ENCODE peak calls at places on chromosome 19, in seven cellular contexts. Q, A, H, N, T, B and I are unnamed samples.

GRCh38 chr19:37867831-37868230 is 38.6 kb downstream of the WDR87 start:
- DNase-seq in N (no peak), B (no peak), Q (no peak), A (no peak), H (no peak), T (no peak), I (no peak)

GRCh38 chr19:10518444-10519361 is 1.5 kb upstream of the S1PR5 start:
- DNase-seq in Q (no peak), H (no peak), N (no peak), T (no peak), B (no peak), A (peak), I (no peak)

GRCh38 chr19:940591-941291 is 14.9 kb downstream of the ARID3A start:
- DNase-seq in A (peak), N (no peak), H (peak), Q (no peak), B (peak), T (peak), I (no peak)

GRCh38 chr19:48890551-48890950 is 8.0 kb downstream of the TULP2 start:
- DNase-seq in H (no peak), T (no peak), A (no peak), N (no peak), B (no peak), Q (no peak), I (no peak)

GRCh38 chr19:422213-422916 is 13.4 kb upstream of the C2CD4C start:
- DNase-seq in A (no peak), B (no peak), T (no peak), N (no peak), Q (no peak), H (no peak), I (no peak)

GRCh38 chr19:38849746-38850230 is at the start of gene HNRNPL:
- DNase-seq in B (no peak), Q (no peak), T (peak), A (no peak), N (peak), H (no peak), I (peak)

GRCh38 chr19:54247106-54247930 is 4.7 kb upstream of the LILRA6 start:
- DNase-seq in A (no peak), T (no peak), B (no peak), Q (no peak), H (no peak), N (no peak), I (no peak)

GRCh38 chr19:38003427-38004099 is 96.6 kb downstream of the SIPA1L3 start:
- DNase-seq in Q (no peak), N (peak), H (peak), B (peak), A (peak), T (peak), I (peak)

GRCh38 chr19:48533770-48534169 is 18.2 kb upstream of the SULT2B1 start:
- DNase-seq in Q (no peak), T (no peak), H (no peak), B (no peak), A (no peak), N (no peak), I (no peak)

GRCh38 chr19:5093953-5094718 is 125.2 kb downstream of the KDM4B start:
- DNase-seq in N (peak), H (no peak), B (no peak), A (no peak), Q (no peak), T (no peak), I (no peak)

DNA sequence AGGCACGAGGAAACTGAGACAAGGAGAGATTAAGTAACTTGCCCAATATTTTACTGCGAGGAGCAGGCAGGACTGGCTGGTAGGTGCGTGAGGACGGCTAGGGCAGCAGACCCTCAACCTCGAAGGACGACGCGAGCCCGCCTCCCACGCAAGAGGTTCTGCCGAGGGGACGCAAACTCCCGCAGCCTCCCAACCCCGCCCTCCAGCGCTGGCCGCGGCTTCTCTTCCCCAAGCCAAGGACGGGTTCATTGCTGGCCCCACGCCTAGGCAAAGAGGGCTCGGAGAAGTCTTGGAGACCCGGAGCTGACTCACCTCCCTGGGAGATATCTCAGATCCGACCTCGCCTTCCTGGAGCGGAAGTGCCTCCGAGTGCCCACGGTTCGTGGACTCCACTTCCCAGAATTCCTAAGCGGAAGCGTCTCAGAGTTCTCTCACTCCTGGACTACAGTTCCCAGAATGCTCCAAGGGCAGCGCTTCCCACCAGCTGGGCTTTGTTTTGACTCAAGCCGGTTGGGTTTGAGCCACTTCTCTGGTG is at the start of gene ZNF235:
- DNase-seq in Q (peak), T (peak), A (peak), N (peak), B (peak), H (peak), I (peak)
- TF ChIP-seq CTCF in Q (no peak), T (no peak), A (no peak), N (no peak), B (no peak), H (no peak), I (no peak)

GRCh38 chr19:30520735-30521479 is 148.7 kb downstream of the ZNF536 start:
- DNase-seq in H (no peak), B (no peak), N (no peak), T (no peak), A (no peak), Q (no peak), I (no peak)
- TF ChIP-seq CTCF in H (no peak), B (no peak), N (no peak), T (no peak), A (no peak), Q (no peak), I (no peak)

GRCh38 chr19:40528533-40529092 is 48.1 kb upstream of the SHKBP1 start:
- DNase-seq in T (no peak), H (no peak), Q (no peak), A (no peak), B (no peak), N (no peak), I (no peak)

GRCh38 chr19:40528078-40528477 is 48.6 kb upstream of the SHKBP1 start:
- DNase-seq in T (no peak), N (no peak), B (no peak), H (no peak), Q (no peak), A (no peak), I (no peak)

GRCh38 chr19:40533508-40533907 is 43.2 kb upstream of the SHKBP1 start:
- DNase-seq in A (no peak), N (no peak), H (no peak), B (no peak), Q (no peak), T (no peak), I (no peak)

GRCh38 chr19:40529093-40529954 is 47.3 kb upstream of the SHKBP1 start:
- DNase-seq in Q (peak), T (peak), H (peak), N (peak), A (peak), B (peak), I (peak)

DNA sequence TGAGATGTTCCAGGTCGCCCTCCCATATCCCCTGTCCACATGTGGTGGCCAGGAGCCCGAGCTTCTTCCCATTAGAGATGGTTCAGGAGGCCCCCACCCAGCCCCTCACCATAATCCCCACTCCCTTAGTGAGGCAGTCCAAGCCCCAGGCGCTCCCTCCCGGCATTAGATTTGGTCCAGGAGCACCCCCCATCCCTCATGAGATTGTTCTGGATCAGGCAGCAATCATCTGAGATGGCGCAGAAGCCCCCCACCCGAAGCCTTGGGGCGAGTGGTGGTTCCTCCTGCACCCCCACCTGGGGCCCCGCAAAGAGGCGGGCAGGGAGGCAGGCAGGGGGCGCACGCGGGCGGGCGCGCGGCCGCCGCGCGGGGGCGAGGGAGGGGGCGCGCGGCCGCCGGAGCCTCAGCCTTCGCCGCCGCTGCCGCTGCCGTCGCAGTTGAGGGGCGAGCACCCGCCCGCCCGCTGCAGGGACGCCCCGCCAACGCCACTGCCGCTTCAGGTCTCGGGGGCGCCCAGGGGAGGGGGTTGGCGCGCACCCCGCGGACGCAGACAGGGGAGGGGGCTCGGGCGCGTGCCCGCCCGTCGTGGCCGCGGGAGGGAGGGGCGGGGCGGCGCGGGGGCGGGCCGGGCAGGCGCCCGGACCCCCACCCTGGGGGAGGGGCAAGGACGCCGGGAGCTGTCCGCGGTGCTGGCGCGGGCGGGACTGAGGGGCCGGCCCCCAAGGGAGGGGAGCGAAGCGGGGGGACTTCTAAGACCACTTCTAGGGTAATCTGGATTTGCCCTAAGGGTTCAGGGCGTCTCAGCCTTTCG is 46.4 kb upstream of the SHKBP1 start:
- DNase-seq in A (peak), H (no peak), N (peak), B (no peak), T (no peak), Q (no peak), I (peak)
- TF ChIP-seq CTCF in A (no peak), H (no peak), N (peak), B (peak), T (peak), Q (peak), I (no peak)

GRCh38 chr19:55269299-55269698 is 10.5 kb upstream of the PPP6R1 start:
- DNase-seq in Q (no peak), T (no peak), H (no peak), A (no peak), N (no peak), B (no peak), I (no peak)
- TF ChIP-seq CTCF in Q (no peak), T (no peak), H (no peak), A (no peak), N (no peak), B (no peak), I (no peak)

GRCh38 chr19:44512326-44513298 is 12.3 kb upstream of the ZNF180 start:
- DNase-seq in B (no peak), H (no peak), N (peak), T (no peak), Q (no peak), A (no peak), I (peak)
- TF ChIP-seq CTCF in B (no peak), H (no peak), N (peak), T (no peak), Q (peak), A (no peak), I (peak)